ENCODE peak calls at places on chromosomes 11 and 22, in seven cellular contexts. V is left lung, Y is WERI-Rb-1, B is HepG2, X is stomach, Q is fibroblast of lung, W is dorsolateral prefrontal cortex. L is an unnamed sample.

GRCh38 chr11:113567867-113568266 is 92.7 kb upstream of the DRD2 start:
- DNase-seq in V (no peak), Y (no peak), B (no peak), X (no peak), Q (no peak), W (no peak), L (no peak)

GRCh38 chr11:78138694-78139421 is 568 bp downstream of the ALG8 start:
- DNase-seq in V (no peak), Y (no peak), B (no peak), X (peak), Q (peak), W (no peak), L (no peak)

GRCh38 chr11:15446929-15447328 is 332.2 kb downstream of the INSC start:
- DNase-seq in V (no peak), Y (no peak), B (no peak), X (no peak), Q (no peak), W (no peak), L (no peak)

GRCh38 chr11:115458877-115459276 is 45.3 kb downstream of the CADM1 start:
- DNase-seq in V (no peak), Y (no peak), B (no peak), X (no peak), Q (peak), W (no peak), L (no peak)

GRCh38 chr11:2689551-2690260 is 10.1 kb downstream of the KCNQ1OT1 start:
- DNase-seq in V (no peak), Y (no peak), B (no peak), X (no peak), Q (no peak), W (no peak), L (no peak)

GRCh38 chr11:47564933-47565339 is 463 bp upstream of the PTPMT1 start:
- DNase-seq in V (no peak), Y (no peak), B (no peak), X (no peak), Q (no peak), W (no peak), L (no peak)

GRCh38 chr11:82012276-82012675 is 721.4 kb downstream of the FAM181B start:
- DNase-seq in V (no peak), Y (no peak), B (no peak), X (no peak), Q (no peak), W (no peak), L (no peak)

GRCh38 chr11:33633251-33634003 is 67.2 kb downstream of the C11orf91 start:
- DNase-seq in V (no peak), Y (no peak), B (peak), X (no peak), Q (peak), W (no peak), L (no peak)

GRCh38 chr11:110565690-110566336 is 136.1 kb downstream of the FDX1 start:
- DNase-seq in V (no peak), Y (peak), B (no peak), X (peak), Q (no peak), W (peak), L (no peak)

GRCh38 chr22:41022470-41023298 is 69.7 kb upstream of the EP300 start:
- DNase-seq in V (peak), Y (peak), B (peak), X (peak), Q (peak), W (peak), L (peak)

GRCh38 chr11:2516276-2517015 is 71.6 kb downstream of the KCNQ1 start:
- DNase-seq in V (no peak), Y (no peak), B (no peak), X (peak), Q (no peak), W (no peak), L (no peak)

GRCh38 chr11:118928870-118929495 is 3.3 kb upstream of the BCL9L start:
- DNase-seq in V (peak), Y (peak), B (peak), X (no peak), Q (peak), W (peak), L (peak)

GRCh38 chr11:67504023-67504949 is 877 bp downstream of the PITPNM1 start:
- DNase-seq in V (peak), Y (no peak), B (no peak), X (no peak), Q (peak), W (peak), L (no peak)
- H3K27ac ChIP-seq in V (peak), Y (peak), B (no peak), X (peak), Q (peak), W (peak), L (peak)

DNA sequence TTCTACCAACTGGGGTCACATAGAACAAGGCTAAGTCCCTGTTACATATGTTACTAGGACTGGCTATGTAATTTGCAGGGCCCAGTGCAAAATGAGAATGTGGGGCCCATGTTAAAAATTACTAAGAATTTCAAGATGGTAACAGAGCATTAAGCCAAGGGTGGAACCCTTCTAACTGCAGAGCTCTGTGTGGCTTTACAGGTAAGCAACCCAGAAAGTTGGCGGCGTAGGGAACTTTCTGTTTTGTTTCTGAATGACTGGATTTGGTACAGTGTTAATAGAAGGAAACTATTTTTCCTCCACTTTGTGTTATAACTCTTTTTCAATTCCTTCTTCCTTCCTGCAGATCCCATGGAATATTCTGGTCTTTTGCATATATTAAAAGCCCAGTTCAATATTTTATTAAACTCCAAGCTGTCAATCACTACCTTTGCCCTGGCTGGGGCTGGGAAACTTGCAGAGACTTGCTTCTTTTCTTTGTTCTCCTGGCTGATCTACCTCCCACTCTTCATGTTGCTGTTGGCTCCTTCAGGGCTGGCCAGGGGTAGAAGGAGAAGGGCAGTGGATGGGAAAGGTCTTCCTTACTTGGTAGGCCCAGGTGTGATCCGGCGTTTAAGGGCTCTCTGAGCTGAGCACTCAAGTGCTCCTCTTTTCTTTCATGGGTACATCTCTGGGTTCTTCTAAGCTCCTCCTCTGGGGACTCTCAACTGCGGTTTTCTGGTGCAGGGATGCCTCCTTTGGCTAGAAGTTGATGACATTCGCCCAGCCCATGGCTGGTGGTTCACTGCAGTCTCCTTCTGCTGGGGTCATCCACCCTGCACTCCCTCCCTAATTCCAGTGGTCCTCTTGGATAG is 67.7 kb downstream of the SNX19 start:
- DNase-seq in V (no peak), Y (no peak), B (no peak), X (no peak), Q (no peak), W (no peak), L (no peak)
- H3K27ac ChIP-seq in V (no peak), Y (no peak), B (no peak), X (no peak), Q (no peak), W (no peak), L (no peak)

GRCh38 chr22:38034278-38034882 is 22.8 kb upstream of the PICK1 start:
- DNase-seq in V (peak), Y (peak), B (peak), X (peak), Q (peak), W (peak), L (peak)

GRCh38 chr22:38032681-38033521 is 24.3 kb upstream of the PICK1 start:
- DNase-seq in V (peak), Y (no peak), B (peak), X (no peak), Q (peak), W (no peak), L (no peak)

GRCh38 chr22:38034884-38035529 is 22.2 kb upstream of the PICK1 start:
- DNase-seq in V (peak), Y (no peak), B (no peak), X (no peak), Q (no peak), W (no peak), L (no peak)

GRCh38 chr22:38035530-38035885 is 21.7 kb upstream of the PICK1 start:
- DNase-seq in V (peak), Y (no peak), B (no peak), X (no peak), Q (no peak), W (no peak), L (no peak)

GRCh38 chr22:38033522-38034277 is 23.5 kb upstream of the PICK1 start:
- DNase-seq in V (peak), Y (no peak), B (no peak), X (no peak), Q (no peak), W (peak), L (peak)
- H3K27ac ChIP-seq in V (peak), Y (peak), B (no peak), X (peak), Q (peak), W (peak), L (peak)

GRCh38 chr11:70383664-70384395 is 14.5 kb upstream of the CTTN start:
- DNase-seq in V (no peak), Y (no peak), B (no peak), X (no peak), Q (no peak), W (no peak), L (no peak)

GRCh38 chr11:70381872-70382842 is 16.2 kb upstream of the CTTN start:
- DNase-seq in V (no peak), Y (no peak), B (no peak), X (no peak), Q (peak), W (no peak), L (no peak)

GRCh38 chr11:70378506-70379134 is 19.7 kb upstream of the CTTN start:
- DNase-seq in V (no peak), Y (no peak), B (no peak), X (no peak), Q (no peak), W (no peak), L (no peak)

GRCh38 chr11:70384486-70385152 is 13.7 kb upstream of the CTTN start:
- DNase-seq in V (no peak), Y (no peak), B (no peak), X (no peak), Q (no peak), W (no peak), L (no peak)

GRCh38 chr11:70381350-70381749 is 17.0 kb upstream of the CTTN start:
- DNase-seq in V (no peak), Y (no peak), B (no peak), X (no peak), Q (no peak), W (no peak), L (no peak)
- H3K27ac ChIP-seq in V (no peak), Y (no peak), B (no peak), X (peak), Q (peak), W (peak), L (peak)

DNA sequence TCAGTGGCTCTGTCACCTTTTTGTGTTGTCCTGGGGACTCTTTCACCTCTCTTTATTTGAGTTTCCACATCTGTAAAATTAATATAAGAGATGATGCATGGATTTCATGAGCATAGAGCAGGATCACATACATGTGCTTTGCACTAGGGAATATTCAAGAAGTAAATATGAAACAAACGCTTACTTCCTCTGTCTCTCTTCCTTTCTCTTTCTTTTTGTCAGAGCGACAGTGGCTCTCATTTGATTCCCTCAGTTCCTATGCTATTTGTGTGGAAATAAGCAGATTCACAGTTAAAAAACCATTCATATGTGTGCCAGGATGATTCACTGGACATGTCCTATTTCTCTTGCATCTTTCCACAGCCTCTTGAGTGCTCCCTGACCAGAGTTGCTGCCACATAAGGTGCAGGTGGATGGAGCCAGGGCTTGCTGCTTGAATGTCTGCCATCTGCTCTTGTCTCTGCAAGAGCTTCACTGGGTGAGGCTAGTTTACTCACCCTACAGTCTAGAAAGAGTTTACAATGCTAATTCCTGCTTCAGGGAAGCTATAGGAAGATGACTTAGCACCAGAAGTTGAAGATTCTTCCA is 532.9 kb downstream of the ETS1 start:
- DNase-seq in V (no peak), Y (no peak), B (no peak), X (no peak), Q (peak), W (no peak), L (no peak)
- H3K27ac ChIP-seq in V (peak), Y (no peak), B (no peak), X (no peak), Q (no peak), W (no peak), L (no peak)

DNA sequence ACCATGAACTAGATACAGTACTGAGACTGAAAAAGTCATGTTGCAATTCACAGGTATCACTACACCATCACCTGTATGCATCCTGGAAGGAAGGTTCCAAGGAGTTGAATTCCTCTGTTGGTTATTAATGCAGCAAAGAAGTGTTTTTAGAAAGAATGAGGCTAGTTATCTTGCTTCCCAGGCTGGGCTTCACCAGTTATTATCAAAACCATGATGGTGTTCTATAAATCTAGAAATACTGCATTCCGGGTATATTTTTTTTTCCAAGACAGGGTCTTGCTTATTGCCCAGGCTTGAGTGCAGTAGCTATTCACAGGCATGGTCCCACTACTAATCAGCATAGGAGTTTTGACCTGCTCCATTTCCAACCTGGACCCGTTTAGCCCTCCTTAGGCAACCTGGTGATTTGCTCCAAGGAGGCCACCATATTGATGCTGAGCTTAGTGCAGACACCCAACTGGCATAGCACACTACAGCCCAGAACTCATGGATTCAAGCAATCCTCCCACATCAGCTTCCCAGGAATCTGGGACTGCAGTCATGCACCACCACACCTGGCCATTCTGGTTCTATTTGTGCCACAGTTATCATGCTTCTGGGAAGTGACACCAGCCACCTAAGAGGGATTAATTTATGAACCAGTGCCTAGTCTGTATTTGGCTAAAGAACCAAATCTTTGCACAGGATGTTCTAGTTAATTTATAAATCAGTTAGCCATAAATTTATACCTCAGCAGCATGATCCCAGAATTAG is 1.6 kb upstream of the MPEG1 start:
- DNase-seq in V (no peak), Y (no peak), B (no peak), X (no peak), Q (no peak), W (no peak), L (no peak)
- H3K27ac ChIP-seq in V (no peak), Y (no peak), B (no peak), X (no peak), Q (no peak), W (no peak), L (no peak)

GRCh38 chr11:11401960-11402359 is 48.9 kb upstream of the CSNK2A3 start:
- DNase-seq in V (no peak), Y (no peak), B (no peak), X (no peak), Q (no peak), W (no peak), L (no peak)

GRCh38 chr11:11406652-11407051 is 53.6 kb upstream of the CSNK2A3 start:
- DNase-seq in V (no peak), Y (no peak), B (no peak), X (no peak), Q (no peak), W (no peak), L (no peak)

GRCh38 chr11:11400635-11401232 is 47.7 kb upstream of the CSNK2A3 start:
- DNase-seq in V (no peak), Y (peak), B (peak), X (no peak), Q (no peak), W (no peak), L (no peak)

GRCh38 chr11:11407065-11407737 is 54.2 kb upstream of the CSNK2A3 start:
- DNase-seq in V (no peak), Y (no peak), B (no peak), X (no peak), Q (no peak), W (peak), L (no peak)

GRCh38 chr11:11403763-11404725 is 51.0 kb upstream of the CSNK2A3 start:
- DNase-seq in V (no peak), Y (no peak), B (no peak), X (no peak), Q (peak), W (peak), L (no peak)
- H3K27ac ChIP-seq in V (no peak), Y (no peak), B (no peak), X (no peak), Q (no peak), W (no peak), L (no peak)

GRCh38 chr11:85634747-85635146 is 6.4 kb downstream of the TMEM126B start:
- DNase-seq in V (no peak), Y (no peak), B (peak), X (no peak), Q (no peak), W (no peak), L (no peak)
- H3K27ac ChIP-seq in V (no peak), Y (no peak), B (no peak), X (no peak), Q (no peak), W (no peak), L (no peak)

GRCh38 chr11:68784653-68785052 is 33.3 kb upstream of the TESMIN start:
- DNase-seq in V (no peak), Y (no peak), B (no peak), X (no peak), Q (no peak), W (no peak), L (no peak)
- H3K27ac ChIP-seq in V (no peak), Y (no peak), B (no peak), X (no peak), Q (no peak), W (no peak), L (no peak)